ENCODE peak calls at places on chromosomes 2 and 18, in ten cellular contexts. E is A549, U is K562, A is tibial nerve, R is transverse colon, T is stomach, G is upper lobe of left lung, Y is SK-N-SH, D is suprapubic skin, V is GM12878. F is an unnamed sample.

GRCh38 chr2:167333245-167333644 is 445.0 kb downstream of the XIRP2 start:
- DNase-seq in E (no peak), U (no peak), A (no peak), R (no peak), T (no peak), G (no peak), Y (no peak), D (no peak), V (no peak), F (no peak)

GRCh38 chr2:54419386-54419785 is 36.7 kb upstream of the SPTBN1 start:
- DNase-seq in E (no peak), U (no peak), A (no peak), R (no peak), T (no peak), G (no peak), Y (no peak), D (no peak), V (no peak), F (no peak)

GRCh38 chr2:62435720-62436119 is 70.3 kb downstream of the TMEM17 start:
- DNase-seq in E (no peak), U (no peak), A (no peak), R (no peak), T (no peak), G (no peak), Y (no peak), D (no peak), V (peak; percentile 46), F (no peak)

GRCh38 chr18:37598966-37599896 is 33.6 kb upstream of the CELF4 start:
- DNase-seq in E (no peak), U (no peak), A (no peak), R (no peak), T (no peak), G (no peak), Y (no peak), D (no peak), V (no peak), F (no peak)

GRCh38 chr2:60882971-60883753 is 1.8 kb downstream of the REL start:
- DNase-seq in E (no peak), U (no peak), A (peak; percentile 21), R (peak; percentile 24), T (no peak), G (no peak), Y (peak; percentile 12), D (no peak), V (peak; percentile 61), F (no peak)

GRCh38 chr18:14941792-14942191 is 193.8 kb downstream of the ANKRD30B start:
- DNase-seq in E (no peak), U (no peak), A (no peak), R (no peak), T (no peak), G (no peak), Y (no peak), D (peak; percentile 54), V (no peak), F (no peak)

GRCh38 chr18:55034742-55035141 is 75.5 kb upstream of the CCDC68 start:
- DNase-seq in E (no peak), U (no peak), A (no peak), R (no peak), T (no peak), G (no peak), Y (no peak), D (no peak), V (no peak), F (no peak)

GRCh38 chr2:4073178-4073577 is 369.8 kb downstream of the DCDC2C start:
- DNase-seq in E (no peak), U (no peak), A (no peak), R (no peak), T (no peak), G (no peak), Y (no peak), D (no peak), V (no peak), F (no peak)

DNA sequence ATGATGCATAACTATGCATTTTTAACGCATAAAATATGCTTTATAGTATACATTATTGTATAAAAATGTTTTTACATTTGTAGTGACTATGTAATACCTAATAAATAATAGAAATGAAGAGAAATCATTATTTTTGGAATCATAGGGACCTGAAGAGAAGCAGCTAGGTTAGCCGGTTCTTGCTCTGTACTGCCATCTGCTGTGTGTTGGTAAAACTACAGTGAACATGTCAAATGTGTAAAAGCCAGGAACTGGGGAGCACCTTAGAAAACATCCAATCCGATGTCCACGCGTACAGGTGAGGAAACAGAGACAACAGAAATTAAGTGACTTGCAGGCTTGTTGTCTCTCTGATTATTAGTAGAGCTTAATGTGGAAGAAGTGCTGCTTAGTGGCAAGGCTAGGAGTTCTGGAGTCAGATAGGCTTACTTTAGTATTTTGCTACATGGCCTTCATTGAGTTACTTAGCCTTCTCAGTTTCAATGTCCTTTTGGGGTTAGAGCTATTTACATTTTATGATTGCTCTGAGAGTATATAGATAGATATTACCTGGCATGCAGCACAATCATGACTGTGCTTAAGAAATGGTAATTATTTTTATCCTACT is 386.5 kb downstream of the DLGAP1 start:
- DNase-seq in E (peak; percentile 30), U (peak; percentile 69), A (peak; percentile 47), R (peak; percentile 13), T (no peak), G (no peak), Y (peak; percentile 24), D (no peak), V (peak; percentile 25), F (no peak)
- TF ChIP-seq EP300 in E (no peak), U (no peak), A (no peak), R (no peak), T (no peak), G (no peak), Y (no peak), D (no peak), V (no peak), F (no peak)

GRCh38 chr2:134143568-134143967 is 110.3 kb upstream of the MGAT5 start:
- DNase-seq in E (no peak), U (no peak), A (no peak), R (no peak), T (no peak), G (no peak), Y (no peak), D (no peak), V (no peak), F (no peak)

GRCh38 chr2:134142903-134143302 is 111.0 kb upstream of the MGAT5 start:
- DNase-seq in E (no peak), U (no peak), A (no peak), R (no peak), T (no peak), G (no peak), Y (no peak), D (no peak), V (no peak), F (no peak)

GRCh38 chr2:134142341-134142738 is 111.5 kb upstream of the MGAT5 start:
- DNase-seq in E (no peak), U (no peak), A (no peak), R (no peak), T (no peak), G (no peak), Y (no peak), D (no peak), V (no peak), F (no peak)

GRCh38 chr2:134140251-134140661 is 113.6 kb upstream of the MGAT5 start:
- DNase-seq in E (no peak), U (no peak), A (no peak), R (peak; percentile 74), T (peak; percentile 75), G (no peak), Y (no peak), D (no peak), V (no peak), F (no peak)

DNA sequence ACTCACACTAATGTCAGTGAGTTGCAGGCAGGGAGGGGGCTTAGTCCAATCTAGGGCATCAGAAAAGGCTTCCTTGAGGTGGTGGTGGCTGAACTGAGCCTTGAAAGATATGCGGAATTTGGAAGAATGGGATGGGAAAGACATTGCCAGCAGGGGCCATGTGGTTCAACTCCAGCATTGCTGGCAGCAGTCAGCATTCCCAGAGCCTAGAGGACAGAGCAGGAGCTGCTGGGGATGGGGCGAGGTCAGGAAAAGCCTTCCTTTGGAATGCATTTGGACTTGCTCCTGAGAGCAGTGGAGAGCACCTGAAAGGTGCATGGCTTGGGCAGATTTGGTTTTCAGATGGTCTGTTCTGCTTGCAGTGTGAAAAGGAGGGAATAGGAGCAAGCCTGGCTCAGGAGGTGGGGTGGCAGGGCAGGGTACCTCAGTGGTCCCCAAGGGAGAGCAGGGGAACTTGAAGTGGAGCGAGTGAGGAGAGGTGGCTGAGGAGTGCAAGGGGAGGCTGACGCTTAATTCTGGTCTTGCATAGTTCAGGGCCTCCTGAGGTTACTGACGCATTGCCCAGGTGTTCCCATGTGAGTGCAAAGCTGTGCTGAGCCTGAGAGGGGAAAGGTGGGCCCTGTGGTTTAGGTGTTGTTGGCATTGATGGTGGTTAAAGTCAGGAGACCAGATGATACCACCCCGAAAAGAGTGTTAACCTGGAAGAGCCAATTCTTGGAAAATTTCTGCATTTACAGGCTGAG is 112.1 kb upstream of the MGAT5 start:
- DNase-seq in E (no peak), U (no peak), A (no peak), R (no peak), T (no peak), G (no peak), Y (no peak), D (no peak), V (no peak), F (no peak)
- TF ChIP-seq CTCF in E (no peak), U (no peak), A (no peak), R (no peak), T (no peak), G (no peak), Y (no peak), D (no peak), V (no peak), F (no peak)

GRCh38 chr2:26706093-26706492 is 13.6 kb downstream of the KCNK3 start:
- DNase-seq in E (no peak), U (no peak), A (no peak), R (no peak), T (no peak), G (no peak), Y (no peak), D (no peak), V (no peak), F (no peak)

GRCh38 chr2:26702025-26702424 is 9.5 kb downstream of the KCNK3 start:
- DNase-seq in E (no peak), U (no peak), A (no peak), R (no peak), T (no peak), G (no peak), Y (peak; percentile 88), D (no peak), V (no peak), F (no peak)

GRCh38 chr2:26705126-26705525 is 12.6 kb downstream of the KCNK3 start:
- DNase-seq in E (no peak), U (no peak), A (no peak), R (no peak), T (no peak), G (no peak), Y (no peak), D (no peak), V (no peak), F (no peak)

GRCh38 chr2:26706616-26707473 is 14.3 kb downstream of the KCNK3 start:
- DNase-seq in E (no peak), U (no peak), A (no peak), R (no peak), T (no peak), G (no peak), Y (no peak), D (no peak), V (no peak), F (no peak)

DNA sequence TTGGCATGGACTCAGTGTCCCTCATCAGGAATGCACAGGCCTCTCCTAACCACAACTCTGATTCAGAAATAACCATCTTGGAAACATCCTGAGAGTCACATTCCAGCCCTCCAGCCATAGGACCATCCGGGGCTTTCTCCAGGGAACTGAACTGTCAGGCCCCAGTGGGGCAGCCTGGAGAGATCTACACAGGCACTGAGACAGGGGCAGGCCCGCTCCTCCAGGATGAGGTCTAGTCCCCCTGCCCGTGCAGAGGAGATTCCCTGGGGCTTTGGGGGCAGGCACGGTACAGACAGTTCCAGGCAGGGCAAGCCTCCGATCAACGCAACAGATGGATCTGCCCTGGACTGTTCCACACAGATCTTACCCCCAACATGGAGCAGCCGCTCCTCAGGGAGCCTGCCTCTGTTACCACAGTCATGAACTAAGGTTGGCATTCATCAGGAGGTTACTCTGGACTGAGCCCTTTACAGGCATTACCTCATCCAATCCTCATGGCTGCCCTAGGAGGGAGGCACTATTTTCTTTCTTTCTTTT is 12.0 kb downstream of the KCNK3 start:
- DNase-seq in E (no peak), U (no peak), A (no peak), R (no peak), T (no peak), G (no peak), Y (no peak), D (no peak), V (no peak), F (no peak)
- TF ChIP-seq EP300 in E (no peak), U (no peak), A (no peak), R (no peak), T (no peak), G (no peak), Y (no peak), D (no peak), V (no peak), F (no peak)

DNA sequence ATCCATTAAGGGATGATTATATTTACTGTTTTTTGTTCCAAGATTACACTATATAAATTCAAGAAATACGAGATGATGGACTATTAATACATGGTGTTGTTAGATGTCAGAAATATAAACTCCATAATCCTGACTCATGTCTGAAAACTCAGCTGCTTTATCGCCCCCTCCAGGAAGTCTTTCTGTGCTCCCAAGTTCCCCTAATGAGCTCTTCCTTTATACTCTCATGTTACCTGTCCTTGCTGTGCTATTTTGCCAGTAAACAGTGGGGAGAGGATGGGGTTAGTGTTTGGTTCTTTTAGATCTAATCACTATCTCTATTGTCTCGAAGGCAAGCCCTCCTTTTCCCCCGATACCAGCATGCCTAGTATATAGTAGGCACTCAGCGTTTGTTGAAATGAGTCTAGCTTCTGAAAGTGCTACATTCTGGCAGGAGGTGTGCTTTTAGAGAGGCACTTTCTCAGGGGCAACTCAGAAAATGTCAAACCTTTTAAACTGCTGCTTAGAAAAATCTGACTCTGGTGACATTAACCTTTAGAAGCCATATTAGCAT is 21.4 kb upstream of the BARD1 start:
- DNase-seq in E (no peak), U (no peak), A (no peak), R (no peak), T (no peak), G (no peak), Y (no peak), D (no peak), V (no peak), F (no peak)
- TF ChIP-seq CTCF in E (peak; percentile 21), U (peak; percentile 54), A (peak; percentile 8), R (peak; percentile 20), T (no peak), G (no peak), Y (peak; percentile 48), D (no peak), V (peak; percentile 49), F (no peak)